ENCODE peak calls at places on chromosomes 2 and 18, in eight cellular contexts. C is RPMI8226; W is stimulated activated CD4-positive, alpha-beta T cell treated with anti-CD3 and anti-CD28 coated beads, Interleukin-15, amount 100 ng/mL, for 1 hour; F is NCI-H2081; J is aorta; G is progenitor cell of endocrine pancreas; X is HepG2; S is upper lobe of left lung. B is an unnamed sample.
A peak's percentile ranks its signal among the peaks of the same experiment; 100 is the strongest.

GRCh38 chr2:120910956-120911951 is 175.6 kb downstream of the GLI2 start:
- DNase-seq in G (no peak), J (peak; percentile 49), S (no peak), W (no peak), C (no peak), F (no peak), X (no peak), B (no peak)

GRCh38 chr2:238066218-238066617 is 5.4 kb downstream of the SCLY start:
- DNase-seq in X (no peak), S (no peak), W (no peak), F (no peak), G (no peak), J (no peak), C (no peak), B (no peak)

GRCh38 chr2:237210297-237210696 is 124.6 kb downstream of the COPS8 start:
- DNase-seq in G (no peak), W (no peak), S (no peak), F (no peak), C (no peak), X (no peak), J (no peak), B (no peak)

GRCh38 chr18:51624311-51624710 is 426.8 kb upstream of the MEX3C start:
- DNase-seq in S (no peak), F (no peak), X (no peak), W (no peak), J (no peak), G (no peak), C (no peak), B (no peak)

GRCh38 chr2:235701206-235701605 is 207.4 kb downstream of the AGAP1 start:
- DNase-seq in X (no peak), W (no peak), J (no peak), G (no peak), F (no peak), C (no peak), S (no peak), B (no peak)

GRCh38 chr2:74002515-74003391 is 18.0 kb downstream of the TET3 start:
- DNase-seq in S (peak; percentile 96), C (peak; percentile 89), X (peak; percentile 61), J (peak; percentile 89), W (peak; percentile 63), F (peak; percentile 92), G (peak; percentile 59), B (peak; percentile 84)

GRCh38 chr2:128169497-128169896 is 78.5 kb downstream of the UGGT1 start:
- DNase-seq in X (peak; percentile 91), C (no peak), G (no peak), F (no peak), S (no peak), J (no peak), W (no peak), B (no peak)

GRCh38 chr2:18799397-18799796 is 210.0 kb upstream of the NT5C1B start:
- DNase-seq in S (no peak), X (no peak), G (no peak), W (no peak), J (no peak), C (no peak), F (no peak), B (no peak)

GRCh38 chr18:62711781-62712180 is 3.6 kb upstream of the PHLPP1 start:
- DNase-seq in X (no peak), G (no peak), C (no peak), S (peak; percentile 36), J (no peak), F (no peak), W (no peak), B (no peak)

GRCh38 chr2:197460653-197461052 is 7.3 kb downstream of the COQ10B start:
- DNase-seq in F (no peak), W (no peak), C (no peak), J (no peak), G (no peak), X (no peak), S (no peak), B (no peak)

GRCh38 chr18:60247103-60247502 is 125.5 kb downstream of the MC4R start:
- DNase-seq in F (no peak), C (no peak), W (no peak), J (no peak), X (no peak), S (no peak), G (no peak), B (no peak)

GRCh38 chr18:29418136-29418535 is 1241.2 kb upstream of the CDH2 start:
- DNase-seq in C (no peak), F (no peak), G (no peak), S (no peak), X (no peak), W (no peak), J (no peak), B (no peak)

GRCh38 chr2:231133365-231134114 is 8.7 kb upstream of the HTR2B start:
- DNase-seq in J (no peak), W (no peak), F (no peak), X (peak; percentile 27), G (no peak), S (no peak), C (no peak), B (no peak)

GRCh38 chr2:62263076-62263475 is 67.2 kb downstream of the B3GNT2 start:
- DNase-seq in J (no peak), G (no peak), F (no peak), W (no peak), S (no peak), X (no peak), C (no peak), B (no peak)

B was measured in occipital lobe.